ENCODE peak calls at places on chromosomes 12 and 14, in eight cellular contexts. S is GM04504, B is HS-5, D is tibial nerve, T is aorta, Y is A549, A is psoas muscle, V is T-helper 17 cell. N is an unnamed sample.

GRCh38 chr12:98699568-98699967 is 54.5 kb downstream of the APAF1 start:
- DNase-seq in S (no peak), B (no peak), D (no peak), T (no peak), Y (no peak), A (no peak), V (no peak), N (no peak)

GRCh38 chr14:41476526-41476925 is 130.2 kb upstream of the LRFN5 start:
- DNase-seq in S (no peak), B (no peak), D (no peak), T (no peak), Y (no peak), A (no peak), V (no peak), N (no peak)

GRCh38 chr14:94129111-94129757 is at the start of gene IFI27L2:
- DNase-seq in S (peak; percentile 49), B (peak; percentile 49), D (peak; percentile 65), T (peak; percentile 89), Y (peak; percentile 90), A (peak; percentile 88), V (peak; percentile 61), N (no peak)

GRCh38 chr12:89261210-89261609 is 91.1 kb downstream of the DUSP6 start:
- DNase-seq in S (no peak), B (no peak), D (no peak), T (no peak), Y (no peak), A (no peak), V (no peak), N (no peak)

GRCh38 chr14:21654215-21654614 is 580 bp downstream of the OR4E2 start:
- DNase-seq in S (no peak), B (no peak), D (no peak), T (no peak), Y (no peak), A (no peak), V (no peak), N (no peak)

GRCh38 chr14:76938092-76938500 is 90.4 kb downstream of the IRF2BPL start:
- DNase-seq in S (no peak), B (no peak), D (no peak), T (no peak), Y (no peak), A (no peak), V (no peak), N (no peak)

GRCh38 chr14:37201724-37202123 is 4.0 kb downstream of the MIPOL1 start:
- DNase-seq in S (no peak), B (no peak), D (no peak), T (no peak), Y (no peak), A (no peak), V (no peak), N (no peak)

GRCh38 chr14:62645649-62646048 is 399.6 kb downstream of the KCNH5 start:
- DNase-seq in S (no peak), B (no peak), D (no peak), T (no peak), Y (no peak), A (no peak), V (no peak), N (no peak)

GRCh38 chr12:59381106-59381505 is 214.7 kb upstream of the SLC16A7 start:
- DNase-seq in S (no peak), B (no peak), D (no peak), T (no peak), Y (no peak), A (no peak), V (no peak), N (no peak)

GRCh38 chr12:67482751-67483661 is 165.5 kb upstream of the DYRK2 start:
- DNase-seq in S (no peak), B (no peak), D (peak; percentile 55), T (peak; percentile 79), Y (no peak), A (peak; percentile 72), V (peak; percentile 23), N (peak; percentile 39)

N was measured in BJ.